ENCODE peak calls at places on chromosomes 4 and X, in four cellular contexts. M is IMR-90, H is mesendoderm, K is H1. S is an unnamed sample.

GRCh38 chr4:76401654-76402053 is 19.3 kb downstream of the CCDC158 start:
- DNase-seq in M (no peak), H (no peak), K (no peak), S (no peak)

GRCh38 chr4:88697113-88697512 is 516 bp downstream of the NAP1L5 start:
- DNase-seq in M (peak), H (no peak), K (no peak), S (no peak)

GRCh38 chr4:180925800-180926199 is 1317.4 kb upstream of the TENM3 start:
- DNase-seq in M (peak), H (no peak), K (no peak), S (no peak)

GRCh38 chr4:38177792-38178665 is 217.8 kb downstream of the PTTG2 start:
- DNase-seq in M (no peak), H (no peak), K (no peak), S (no peak)

GRCh38 chrX:111492085-111492484 is 19.4 kb upstream of the SERTM2 start:
- DNase-seq in M (no peak), H (no peak), K (no peak), S (no peak)

GRCh38 chr4:75327804-75328512 is 186.2 kb downstream of the RCHY1 start:
- DNase-seq in M (no peak), H (no peak), K (no peak), S (no peak)

GRCh38 chr4:165328101-165328425 is 594 bp downstream of the MSMO1 start:
- DNase-seq in M (no peak), H (no peak), K (no peak), S (no peak)

GRCh38 chr4:33831667-33832066 is 2412.6 kb downstream of the ARAP2 start:
- DNase-seq in M (peak), H (no peak), K (no peak), S (no peak)

GRCh38 chrX:3124041-3124440 is 82.8 kb downstream of the ARSF start:
- DNase-seq in M (peak), H (no peak), K (no peak), S (no peak)

GRCh38 chr4:156576946-156577345 is 394.7 kb downstream of the PDGFC start:
- DNase-seq in M (no peak), H (no peak), K (no peak), S (no peak)

GRCh38 chrX:107630031-107630689 is 1.9 kb downstream of the PRPS1 start:
- DNase-seq in M (no peak), H (peak), K (no peak), S (no peak)

GRCh38 chr4:61202638-61203495 is 2.7 kb downstream of the ADGRL3 start:
- DNase-seq in M (no peak), H (peak), K (no peak), S (peak)

GRCh38 chrX:105314468-105314867 is 94.0 kb upstream of the TEX13A start:
- DNase-seq in M (peak), H (no peak), K (no peak), S (no peak)

GRCh38 chr4:110620352-110621327 is 2.2 kb downstream of the PITX2 start:
- DNase-seq in M (no peak), H (peak), K (no peak), S (peak)

GRCh38 chrX:15298201-15298600 is 17.2 kb downstream of the ASB11 start:
- DNase-seq in M (no peak), H (no peak), K (no peak), S (no peak)

GRCh38 chr4:27861381-27861787 is 1000.7 kb downstream of the STIM2 start:
- DNase-seq in M (peak), H (peak), K (peak), S (peak)

GRCh38 chrX:65932173-65933084 is 107.5 kb downstream of the VSIG4 start:
- DNase-seq in M (no peak), H (peak), K (no peak), S (no peak)

GRCh38 chr4:1356181-1356998 is 9.4 kb downstream of the UVSSA start:
- DNase-seq in M (peak), H (peak), K (peak), S (peak)

GRCh38 chrX:153831435-153832150 is 1.2 kb upstream of the PDZD4 start:
- DNase-seq in M (no peak), H (no peak), K (no peak), S (no peak)

GRCh38 chr4:53039741-53040458 is 177.8 kb downstream of the RASL11B start:
- DNase-seq in M (peak), H (no peak), K (no peak), S (no peak)

GRCh38 chr4:4779486-4779885 is 80.0 kb upstream of the MSX1 start:
- DNase-seq in M (no peak), H (no peak), K (no peak), S (no peak)

GRCh38 chr4:10096201-10096975 is 20.2 kb downstream of the WDR1 start:
- DNase-seq in M (peak), H (no peak), K (no peak), S (no peak)

GRCh38 chr4:76966024-76966579 is 16.6 kb downstream of the SEPTIN11 start:
- DNase-seq in M (no peak), H (no peak), K (no peak), S (no peak)

GRCh38 chrX:15468036-15468435 is 25.1 kb downstream of the PIR start:
- DNase-seq in M (peak), H (peak), K (no peak), S (no peak)

GRCh38 chr4:791866-792630 is 33.9 kb downstream of the CPLX1 start:
- DNase-seq in M (no peak), H (peak), K (no peak), S (peak)

GRCh38 chr4:37706032-37706431 is 19.9 kb upstream of the RELL1 start:
- DNase-seq in M (no peak), H (no peak), K (no peak), S (no peak)

GRCh38 chrX:40864972-40865371 is 129.6 kb upstream of the MED14 start:
- DNase-seq in M (peak), H (no peak), K (no peak), S (no peak)

GRCh38 chrX:20729421-20729820 is 462.7 kb upstream of the RPS6KA3 start:
- DNase-seq in M (no peak), H (no peak), K (no peak), S (no peak)

GRCh38 chrX:2928127-2928582 is 984 bp downstream of the ARSD start:
- DNase-seq in M (peak), H (peak), K (peak), S (peak)

GRCh38 chrX:70445197-70445656 is 592 bp downstream of the DLG3 start:
- DNase-seq in M (no peak), H (no peak), K (no peak), S (no peak)

GRCh38 chr4:24970635-24971034 is 57.8 kb upstream of the CCDC149 start:
- DNase-seq in M (no peak), H (no peak), K (no peak), S (no peak)

GRCh38 chr4:187256897-187257296 is 533.2 kb upstream of the FAT1 start:
- DNase-seq in M (no peak), H (no peak), K (no peak), S (no peak)

GRCh38 chr4:181562399-181562798 is 680.8 kb upstream of the TENM3 start:
- DNase-seq in M (no peak), H (no peak), K (no peak), S (no peak)

GRCh38 chr4:58286335-58286734 is 1176.2 kb upstream of the IGFBP7 start:
- DNase-seq in M (no peak), H (no peak), K (no peak), S (no peak)

GRCh38 chr4:128483816-128484215 is 196.2 kb upstream of the PGRMC2 start:
- DNase-seq in M (peak), H (no peak), K (no peak), S (no peak)

GRCh38 chr4:76233967-76234678 is 17.4 kb upstream of the FAM47E start:
- DNase-seq in M (no peak), H (peak), K (no peak), S (peak)

GRCh38 chr4:22410645-22411247 is 105.1 kb downstream of the ADGRA3 start:
- DNase-seq in M (peak), H (no peak), K (no peak), S (no peak)

DNA sequence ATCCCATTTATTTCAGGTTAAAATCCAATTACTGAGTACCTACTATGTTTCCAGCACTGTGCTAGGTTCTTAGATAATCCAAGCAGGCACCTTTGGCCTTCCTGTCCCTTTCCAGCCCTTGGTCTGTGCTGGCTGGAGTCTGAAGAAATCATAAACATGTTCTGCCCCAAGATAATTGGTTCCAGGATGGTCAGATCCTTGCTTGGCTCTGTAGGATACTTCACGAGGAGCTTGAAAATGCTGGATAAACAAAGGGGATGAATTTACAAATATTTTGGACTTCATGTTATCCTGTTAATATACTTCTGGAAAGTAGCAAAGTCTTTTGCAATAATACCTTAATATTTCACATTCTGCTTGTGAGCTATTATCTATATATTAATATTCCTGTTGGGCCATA is 35.0 kb upstream of the FHL1 start:
- DNase-seq in M (no peak), H (no peak), K (no peak), S (no peak)
- H3K56ac ChIP-seq in M (no peak), H (no peak), K (no peak), S (no peak)

GRCh38 chrX:71911023-71911730 is 532 bp downstream of the NHSL2 start:
- DNase-seq in M (no peak), H (peak), K (no peak), S (peak)
- H2BK120ac ChIP-seq in M (no peak), H (no peak), K (no peak), S (no peak)

DNA sequence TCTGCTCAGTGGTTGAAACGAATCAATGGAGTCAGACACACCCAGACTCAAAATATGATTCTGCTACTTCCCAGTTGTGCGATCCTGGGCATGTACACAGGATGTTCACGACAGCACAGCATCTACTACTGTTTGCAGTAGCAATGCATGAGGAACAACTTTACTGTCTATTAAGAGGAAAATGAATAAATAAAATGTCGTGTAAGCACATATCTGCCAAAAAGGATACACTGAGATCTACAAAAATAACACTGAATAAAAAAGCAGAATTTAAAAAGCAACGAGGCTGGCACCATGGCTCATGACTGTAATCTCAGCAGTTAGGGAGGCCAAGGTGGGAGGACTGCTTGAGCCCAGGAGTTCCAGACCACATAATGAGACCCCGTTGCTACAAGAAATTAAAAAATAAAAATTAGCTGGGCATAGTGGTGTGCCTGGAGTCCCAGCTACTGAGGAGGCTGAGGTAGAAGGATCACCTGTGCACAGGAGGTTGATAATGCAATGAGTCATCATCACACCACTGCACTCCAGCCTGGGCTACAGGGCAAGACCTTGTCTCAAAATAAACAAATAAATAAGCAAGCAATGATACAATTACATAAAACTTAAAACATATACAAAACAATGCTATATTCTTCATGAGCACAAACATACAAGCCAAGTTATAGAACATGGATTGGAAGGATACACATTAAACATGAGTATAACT is 8.7 kb downstream of the CFAP97 start:
- DNase-seq in M (no peak), H (no peak), K (no peak), S (no peak)
- H3K56ac ChIP-seq in M (no peak), H (no peak), K (no peak), S (no peak)

GRCh38 chr4:3293410-3294391 is 880 bp downstream of the RGS12 start:
- DNase-seq in M (no peak), H (peak), K (no peak), S (peak)

GRCh38 chr4:3291411-3291968 is 1.3 kb upstream of the RGS12 start:
- DNase-seq in M (no peak), H (peak), K (no peak), S (peak)

GRCh38 chr4:3294401-3295241 is 1.8 kb downstream of the RGS12 start:
- DNase-seq in M (no peak), H (no peak), K (no peak), S (peak)

GRCh38 chr4:3291969-3292570 is 751 bp upstream of the RGS12 start:
- DNase-seq in M (no peak), H (peak), K (no peak), S (peak)

GRCh38 chr4:3292571-3293409 is at the start of gene RGS12:
- DNase-seq in M (peak), H (peak), K (peak), S (peak)
- H2BK120ac ChIP-seq in M (peak), H (no peak), K (no peak), S (no peak)

GRCh38 chrX:4382273-4382672 is 668.8 kb upstream of the PRKX start:
- DNase-seq in M (no peak), H (no peak), K (peak), S (peak)
- H3K56ac ChIP-seq in M (no peak), H (no peak), K (no peak), S (no peak)

GRCh38 chr4:7655267-7655548 is 220.5 kb upstream of the PSAPL1 start:
- DNase-seq in M (no peak), H (no peak), K (no peak), S (no peak)
- H2BK120ac ChIP-seq in M (no peak), H (no peak), K (no peak), S (no peak)

GRCh38 chr4:168787334-168787733 is 222.7 kb downstream of the CBR4 start:
- DNase-seq in M (no peak), H (no peak), K (no peak), S (no peak)
- H3K56ac ChIP-seq in M (no peak), H (no peak), K (no peak), S (no peak)

GRCh38 chrX:50200907-50201306 is at the start of gene AKAP4:
- DNase-seq in M (no peak), H (no peak), K (no peak), S (no peak)

GRCh38 chrX:50206753-50207152 is 2.2 kb downstream of the CCNB3 start:
- DNase-seq in M (no peak), H (peak), K (no peak), S (no peak)

GRCh38 chrX:50202539-50202938 is 1.7 kb upstream of the AKAP4 start:
- DNase-seq in M (no peak), H (peak), K (no peak), S (no peak)

GRCh38 chrX:50204364-50204899 is at the start of gene CCNB3:
- DNase-seq in M (peak), H (peak), K (no peak), S (peak)
- H2BK120ac ChIP-seq in M (no peak), H (no peak), K (no peak), S (no peak)

GRCh38 chr4:70190579-70190978 is 4.9 kb upstream of the ODAM start:
- DNase-seq in M (no peak), H (no peak), K (no peak), S (no peak)
- H3K56ac ChIP-seq in M (no peak), H (no peak), K (no peak), S (no peak)

S was measured in H9.